ENCODE peak calls at places on chromosomes 2 and 18, in five cellular contexts. M is AG04450, C is breast epithelium, E is MM.1S, P is ascending aorta. Y is an unnamed sample.

GRCh38 chr2:165911231-165911630 is 42.3 kb downstream of the TTC21B start:
- DNase-seq in E (no peak), P (no peak), C (no peak), M (no peak), Y (no peak)

GRCh38 chr2:222733846-222734689 is 62.6 kb downstream of the MOGAT1 start:
- DNase-seq in E (no peak), C (peak), P (peak), M (no peak), Y (no peak)

GRCh38 chr2:234714711-234715110 is 217.8 kb upstream of the ARL4C start:
- DNase-seq in E (no peak), P (no peak), C (no peak), M (no peak), Y (no peak)

GRCh38 chr2:233022561-233022960 is 9.5 kb upstream of the NGEF start:
- DNase-seq in E (no peak), C (no peak), M (no peak), P (no peak), Y (no peak)

GRCh38 chr2:197008229-197008628 is 81.7 kb upstream of the PGAP1 start:
- DNase-seq in C (no peak), E (no peak), P (no peak), M (no peak), Y (no peak)

GRCh38 chr2:10266133-10266620 is 36.5 kb upstream of the HPCAL1 start:
- DNase-seq in C (peak), M (no peak), E (no peak), P (peak), Y (peak)

GRCh38 chr2:175742367-175742766 is 259.7 kb downstream of the LNPK start:
- DNase-seq in E (peak), M (no peak), C (no peak), P (no peak), Y (no peak)

GRCh38 chr2:192007819-192008218 is 160.9 kb upstream of the CAVIN2 start:
- DNase-seq in C (no peak), M (no peak), P (no peak), E (no peak), Y (no peak)

GRCh38 chr2:169141713-169142352 is 72.5 kb downstream of the DHRS9 start:
- DNase-seq in C (peak), E (peak), P (peak), M (peak), Y (no peak)

GRCh38 chr18:48950536-48951447 is at the start of gene SMAD7:
- DNase-seq in P (no peak), E (no peak), C (no peak), M (no peak), Y (no peak)

GRCh38 chr2:37819228-37819627 is 105.9 kb upstream of the RMDN2 start:
- DNase-seq in M (peak), P (no peak), E (no peak), C (no peak), Y (no peak)

GRCh38 chr2:239465017-239466001 is 64.5 kb upstream of the HDAC4 start:
- DNase-seq in M (no peak), E (no peak), P (peak), C (peak), Y (no peak)

GRCh38 chr2:62501794-62502500 is 4.0 kb downstream of the TMEM17 start:
- DNase-seq in P (no peak), C (no peak), M (peak), E (no peak), Y (no peak)

GRCh38 chr18:44229693-44230108 is 451.0 kb upstream of the SETBP1 start:
- DNase-seq in M (no peak), P (peak), C (peak), E (no peak), Y (no peak)

GRCh38 chr2:46058140-46058539 is 239.1 kb upstream of the EPAS1 start:
- DNase-seq in E (no peak), P (no peak), C (no peak), M (no peak), Y (no peak)

GRCh38 chr2:58896600-58896999 is 655.5 kb upstream of the FANCL start:
- DNase-seq in P (no peak), M (no peak), E (no peak), C (no peak), Y (no peak)

GRCh38 chr2:58903427-58903826 is 662.3 kb upstream of the FANCL start:
- DNase-seq in C (no peak), P (no peak), E (no peak), M (no peak), Y (no peak)

GRCh38 chr2:58900664-58901063 is 659.5 kb upstream of the FANCL start:
- DNase-seq in P (no peak), C (no peak), M (no peak), E (no peak), Y (no peak)

GRCh38 chr2:58895849-58896248 is 654.7 kb upstream of the FANCL start:
- DNase-seq in P (no peak), C (no peak), E (no peak), M (no peak), Y (no peak)

DNA sequence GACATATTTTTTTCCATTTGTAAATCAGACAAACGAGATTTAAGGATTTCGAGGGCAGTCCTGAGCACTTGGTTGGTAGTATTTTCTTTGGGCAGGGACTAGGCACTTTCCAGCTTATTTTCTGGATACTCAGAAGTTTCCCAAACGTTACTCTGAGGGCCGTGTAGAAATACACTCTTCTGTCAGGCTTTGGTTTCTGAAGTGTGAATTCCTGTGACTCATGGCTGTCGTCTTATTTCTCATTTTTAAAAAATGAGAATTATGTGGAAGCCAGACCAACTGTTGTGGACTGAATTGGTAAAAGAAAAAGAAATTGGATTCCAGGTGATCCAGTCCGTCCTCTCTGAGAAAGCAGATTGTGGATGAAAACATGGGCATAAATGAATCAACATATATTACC is 658.6 kb upstream of the FANCL start:
- DNase-seq in E (no peak), P (no peak), M (no peak), C (no peak), Y (no peak)
- TF ChIP-seq CTCF in E (no peak), P (no peak), M (no peak), C (no peak), Y (no peak)

GRCh38 chr2:182784777-182785176 is 68.7 kb downstream of the DNAJC10 start:
- DNase-seq in E (peak), C (no peak), M (no peak), P (no peak), Y (no peak)
- TF ChIP-seq CTCF in E (peak), C (no peak), M (peak), P (peak), Y (peak)

GRCh38 chr2:15638720-15639119 is 47.1 kb downstream of the DDX1 start:
- DNase-seq in E (no peak), C (no peak), M (peak), P (no peak), Y (no peak)

GRCh38 chr2:15641530-15641982 is 49.9 kb downstream of the DDX1 start:
- DNase-seq in M (no peak), C (no peak), P (no peak), E (no peak), Y (no peak)

GRCh38 chr2:15640784-15641183 is 49.1 kb downstream of the DDX1 start:
- DNase-seq in C (no peak), E (no peak), M (no peak), P (no peak), Y (no peak)

GRCh38 chr2:15640291-15640711 is 48.6 kb downstream of the DDX1 start:
- DNase-seq in M (peak), P (no peak), E (no peak), C (no peak), Y (no peak)

GRCh38 chr2:15639323-15640251 is 47.9 kb downstream of the DDX1 start:
- DNase-seq in M (no peak), E (no peak), P (no peak), C (no peak), Y (no peak)
- TF ChIP-seq CTCF in M (no peak), E (no peak), P (no peak), C (no peak), Y (no peak)

GRCh38 chr18:77300579-77300978 is 50.9 kb downstream of the GALR1 start:
- DNase-seq in E (no peak), C (no peak), M (no peak), P (no peak), Y (no peak)

GRCh38 chr18:77299706-77300105 is 50.1 kb downstream of the GALR1 start:
- DNase-seq in E (no peak), M (no peak), C (no peak), P (no peak), Y (no peak)

GRCh38 chr18:77305676-77306075 is 56.0 kb downstream of the GALR1 start:
- DNase-seq in E (no peak), C (no peak), M (no peak), P (no peak), Y (no peak)

GRCh38 chr18:77308216-77308615 is 58.6 kb downstream of the GALR1 start:
- DNase-seq in C (no peak), E (no peak), P (no peak), M (no peak), Y (no peak)

DNA sequence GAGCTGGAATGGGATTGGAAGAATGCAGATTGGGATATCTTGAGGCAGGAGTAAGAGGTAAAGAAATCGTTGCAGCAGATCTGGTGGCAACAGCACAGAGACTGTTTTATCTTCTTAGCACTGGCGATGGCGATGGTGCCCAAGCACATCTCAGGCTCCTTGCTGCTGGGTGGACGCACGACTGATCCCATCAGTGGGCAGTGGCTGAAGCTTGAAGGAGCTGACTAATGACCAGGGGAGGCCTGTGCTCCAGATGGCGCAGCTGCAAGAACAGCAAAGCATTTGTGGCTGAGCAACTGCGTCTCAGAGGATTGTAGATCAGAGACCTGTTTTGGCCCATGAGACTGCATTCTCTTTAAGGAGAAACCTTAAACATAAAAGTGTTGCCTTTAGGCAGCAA is 54.6 kb downstream of the GALR1 start:
- DNase-seq in M (no peak), C (no peak), E (no peak), P (no peak), Y (no peak)
- TF ChIP-seq CTCF in M (no peak), C (no peak), E (no peak), P (no peak), Y (no peak)

GRCh38 chr2:95289251-95289650 is 7.9 kb upstream of the KCNIP3 start:
- DNase-seq in C (no peak), E (no peak), M (no peak), P (no peak), Y (no peak)
- TF ChIP-seq CTCF in C (no peak), E (no peak), M (no peak), P (no peak), Y (no peak)

DNA sequence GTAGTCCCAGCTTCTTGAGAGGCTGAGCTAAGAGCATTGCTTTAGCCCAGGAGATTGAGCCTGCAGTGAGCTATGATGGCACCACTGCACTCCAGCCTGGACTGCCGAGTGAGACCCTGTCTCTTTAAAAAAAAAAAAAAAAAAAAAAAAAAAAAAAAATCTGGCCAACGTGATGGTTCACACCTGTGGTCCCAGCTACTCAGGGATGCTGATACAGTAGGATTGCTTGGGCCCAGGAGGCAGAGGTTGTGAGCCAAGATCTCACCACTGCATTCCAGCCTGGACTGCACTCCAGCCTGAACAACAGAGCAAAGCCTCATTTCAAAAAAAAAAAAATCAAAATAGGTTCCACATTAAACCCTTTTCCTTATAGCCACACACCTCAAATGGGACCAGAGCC is 22.7 kb downstream of the MAPRE2 start:
- DNase-seq in E (no peak), P (no peak), C (no peak), M (no peak), Y (no peak)
- TF ChIP-seq CTCF in E (no peak), P (no peak), C (no peak), M (no peak), Y (no peak)